ENCODE peak calls at places on chromosome 13, in seven cellular contexts. Q, F, A, O, P, W and C are unnamed samples.

GRCh38 chr13:110640591-110641029 is 25.3 kb downstream of the NAXD start:
- DNase-seq in P (no peak), W (no peak), A (no peak), Q (no peak), O (no peak), F (peak), C (no peak)

GRCh38 chr13:48746816-48747215 is 93.1 kb downstream of the CYSLTR2 start:
- DNase-seq in Q (no peak), W (no peak), A (no peak), P (no peak), F (no peak), O (no peak), C (no peak)

GRCh38 chr13:26011996-26012688 is 39.7 kb downstream of the SHISA2 start:
- DNase-seq in W (no peak), O (no peak), F (no peak), A (no peak), P (no peak), Q (peak), C (no peak)

GRCh38 chr13:112768795-112769411 is 79.1 kb downstream of the ATP11A start:
- DNase-seq in O (no peak), W (no peak), F (no peak), P (no peak), Q (no peak), A (no peak), C (no peak)

GRCh38 chr13:48580185-48580803 is 47.4 kb upstream of the RCBTB2 start:
- DNase-seq in Q (peak), A (peak), W (peak), F (peak), P (no peak), O (peak), C (peak)

GRCh38 chr13:71712988-71713653 is 153.9 kb downstream of the DACH1 start:
- DNase-seq in W (no peak), F (no peak), P (no peak), O (peak), A (no peak), Q (peak), C (no peak)

GRCh38 chr13:85742355-85742754 is 56.9 kb downstream of the SLITRK6 start:
- DNase-seq in F (no peak), W (no peak), A (no peak), O (no peak), P (no peak), Q (no peak), C (no peak)

GRCh38 chr13:105070452-105070851 is 1465.0 kb downstream of the EFNB2 start:
- DNase-seq in A (no peak), F (no peak), P (no peak), O (no peak), W (no peak), Q (peak), C (no peak)

GRCh38 chr13:57409121-57409520 is 222.4 kb upstream of the PCDH17 start:
- DNase-seq in A (no peak), Q (no peak), P (peak), O (no peak), W (no peak), F (no peak), C (no peak)

GRCh38 chr13:40765602-40766001 is 5.4 kb downstream of the MRPS31 start:
- DNase-seq in F (no peak), W (no peak), O (no peak), Q (no peak), A (no peak), P (no peak), C (no peak)

GRCh38 chr13:101265934-101266333 is 150.4 kb downstream of the NALCN start:
- DNase-seq in O (no peak), P (no peak), F (no peak), Q (no peak), W (no peak), A (no peak), C (no peak)

GRCh38 chr13:23506071-23506820 is 64.0 kb upstream of the TNFRSF19 start:
- DNase-seq in W (peak), A (no peak), P (no peak), F (peak), O (peak), Q (peak), C (peak)

GRCh38 chr13:66560991-66561390 is 669.1 kb downstream of the PCDH9 start:
- DNase-seq in Q (no peak), W (no peak), O (no peak), F (no peak), P (no peak), A (no peak), C (no peak)

GRCh38 chr13:44317752-44318550 is 55.7 kb upstream of the SERP2 start:
- DNase-seq in Q (peak), A (peak), F (peak), P (no peak), O (peak), W (peak), C (peak)

GRCh38 chr13:41268764-41269163 is 5.4 kb upstream of the MTRF1 start:
- DNase-seq in P (no peak), O (peak), Q (peak), F (no peak), W (no peak), A (peak), C (no peak)

GRCh38 chr13:113732176-113732960 is 26.7 kb upstream of the TMEM255B start:
- DNase-seq in O (no peak), W (no peak), F (no peak), A (no peak), P (no peak), Q (no peak), C (no peak)

GRCh38 chr13:33230178-33230881 is 55.2 kb downstream of the STARD13 start:
- DNase-seq in P (no peak), O (peak), Q (no peak), F (no peak), A (no peak), W (no peak), C (no peak)

GRCh38 chr13:99225078-99225477 is 24.4 kb downstream of the UBAC2 start:
- DNase-seq in O (no peak), Q (no peak), W (no peak), A (no peak), P (no peak), F (no peak), C (no peak)

GRCh38 chr13:44274838-44275237 is 98.8 kb upstream of the SERP2 start:
- DNase-seq in W (no peak), F (no peak), A (no peak), P (no peak), Q (no peak), O (peak), C (no peak)

GRCh38 chr13:30585748-30586262 is 31.9 kb upstream of the USPL1 start:
- DNase-seq in W (no peak), A (no peak), Q (no peak), O (no peak), F (peak), P (no peak), C (no peak)

GRCh38 chr13:25733061-25733491 is 318.7 kb downstream of the SHISA2 start:
- DNase-seq in F (no peak), P (no peak), W (peak), Q (no peak), O (no peak), A (peak), C (no peak)

GRCh38 chr13:100423375-100423774 is 165.2 kb downstream of the GGACT start:
- DNase-seq in A (peak), F (no peak), Q (no peak), O (no peak), P (no peak), W (no peak), C (no peak)

GRCh38 chr13:40275636-40276035 is 390.8 kb downstream of the FOXO1 start:
- DNase-seq in Q (no peak), O (no peak), F (no peak), W (peak), P (no peak), A (no peak), C (no peak)

GRCh38 chr13:113777311-113778260 is 18.6 kb downstream of the TMEM255B start:
- DNase-seq in W (no peak), A (no peak), Q (no peak), P (no peak), F (no peak), O (no peak), C (no peak)

GRCh38 chr13:97256343-97256783 is 34.2 kb downstream of the MBNL2 start:
- DNase-seq in O (no peak), Q (no peak), A (peak), P (no peak), F (no peak), W (peak), C (no peak)

GRCh38 chr13:76884167-76884566 is 2.0 kb downstream of the KCTD12 start:
- DNase-seq in A (peak), O (peak), W (no peak), P (no peak), F (no peak), Q (peak), C (peak)

GRCh38 chr13:40069173-40070044 is 413.9 kb downstream of the COG6 start:
- DNase-seq in A (peak), P (peak), Q (no peak), O (peak), W (peak), F (no peak), C (peak)

GRCh38 chr13:26867451-26868067 is 107.0 kb upstream of the GPR12 start:
- DNase-seq in W (peak), Q (peak), P (no peak), A (peak), O (no peak), F (no peak), C (peak)

GRCh38 chr13:77565635-77566034 is 30.1 kb downstream of the SCEL start:
- DNase-seq in W (peak), A (peak), P (no peak), F (no peak), Q (peak), O (peak), C (peak)

GRCh38 chr13:77893066-77893465 is 25.6 kb downstream of the EDNRB start:
- DNase-seq in O (no peak), Q (no peak), W (no peak), P (no peak), A (no peak), F (no peak), C (no peak)